ENCODE peak calls at places on chromosome 17, in five cellular contexts. One of them, this sample, is unnamed.

GRCh38 chr17:57037401-57037800 is 47.6 kb upstream of the AKAP1 start:
- DNase-seq in uterus: no peak
- DNase-seq in cardiac muscle cell: no peak
- DNase-seq in prostate gland: no peak
- DNase-seq in tibial artery: no peak
- DNase-seq in this sample: no peak

GRCh38 chr17:37259030-37259735 is 116.6 kb upstream of the C17orf78 start:
- DNase-seq in uterus: no peak
- DNase-seq in cardiac muscle cell: peak; percentile 8
- DNase-seq in prostate gland: no peak
- DNase-seq in tibial artery: no peak
- DNase-seq in this sample: no peak

GRCh38 chr17:64066709-64067108 is 46.3 kb upstream of the ICAM2 start:
- DNase-seq in uterus: no peak
- DNase-seq in cardiac muscle cell: no peak
- DNase-seq in prostate gland: no peak
- DNase-seq in tibial artery: no peak
- DNase-seq in this sample: no peak

GRCh38 chr17:5826384-5826783 is 242.1 kb upstream of the NLRP1 start:
- DNase-seq in uterus: no peak
- DNase-seq in cardiac muscle cell: no peak
- DNase-seq in prostate gland: no peak
- DNase-seq in tibial artery: no peak
- DNase-seq in this sample: no peak

GRCh38 chr17:74347646-74348045 is 14.0 kb downstream of the BTBD17 start:
- DNase-seq in uterus: no peak
- DNase-seq in cardiac muscle cell: no peak
- DNase-seq in prostate gland: no peak
- DNase-seq in tibial artery: no peak
- DNase-seq in this sample: no peak

GRCh38 chr17:52136173-52136572 is 22.3 kb downstream of the CA10 start:
- DNase-seq in uterus: no peak
- DNase-seq in cardiac muscle cell: no peak
- DNase-seq in prostate gland: no peak
- DNase-seq in tibial artery: no peak
- DNase-seq in this sample: no peak

GRCh38 chr17:35568561-35568960 is 7.9 kb upstream of the SLFN14 start:
- DNase-seq in uterus: no peak
- DNase-seq in cardiac muscle cell: peak; percentile 56
- DNase-seq in prostate gland: no peak
- DNase-seq in tibial artery: no peak
- DNase-seq in this sample: no peak

GRCh38 chr17:65696739-65697394 is 135.4 kb upstream of the AXIN2 start:
- DNase-seq in uterus: peak; percentile 69
- DNase-seq in cardiac muscle cell: peak; percentile 66
- DNase-seq in prostate gland: no peak
- DNase-seq in tibial artery: no peak
- DNase-seq in this sample: no peak

GRCh38 chr17:37089998-37090397 is 141.2 kb downstream of the AATF start:
- DNase-seq in uterus: no peak
- DNase-seq in cardiac muscle cell: peak; percentile 11
- DNase-seq in prostate gland: no peak
- DNase-seq in tibial artery: no peak
- DNase-seq in this sample: no peak

GRCh38 chr17:74212262-74212912 is 984 bp upstream of the TTYH2 start:
- DNase-seq in uterus: no peak
- DNase-seq in cardiac muscle cell: no peak
- DNase-seq in prostate gland: no peak
- DNase-seq in tibial artery: peak; percentile 34
- DNase-seq in this sample: no peak

GRCh38 chr17:44847581-44847980 is at the start of gene HIGD1B:
- DNase-seq in uterus: no peak
- DNase-seq in cardiac muscle cell: no peak
- DNase-seq in prostate gland: no peak
- DNase-seq in tibial artery: no peak
- DNase-seq in this sample: no peak

GRCh38 chr17:43755389-43755875 is 3.2 kb downstream of the SOST start:
- DNase-seq in uterus: no peak
- DNase-seq in cardiac muscle cell: peak; percentile 41
- DNase-seq in prostate gland: no peak
- DNase-seq in tibial artery: no peak
- DNase-seq in this sample: no peak

GRCh38 chr17:6712058-6712853 is 913 bp downstream of the SLC13A5 start:
- DNase-seq in uterus: no peak
- DNase-seq in cardiac muscle cell: peak; percentile 60
- DNase-seq in prostate gland: no peak
- DNase-seq in tibial artery: no peak
- DNase-seq in this sample: no peak

GRCh38 chr17:42407289-42407836 is 15.7 kb downstream of the CAVIN1 start:
- DNase-seq in uterus: peak; percentile 89
- DNase-seq in cardiac muscle cell: peak; percentile 80
- DNase-seq in prostate gland: peak; percentile 96
- DNase-seq in tibial artery: peak; percentile 89
- DNase-seq in this sample: peak; percentile 64

GRCh38 chr17:78391843-78392242 is 13.4 kb downstream of the PGS1 start:
- DNase-seq in uterus: no peak
- DNase-seq in cardiac muscle cell: no peak
- DNase-seq in prostate gland: no peak
- DNase-seq in tibial artery: no peak
- DNase-seq in this sample: no peak

GRCh38 chr17:51725185-51725584 is 433.3 kb downstream of the CA10 start:
- DNase-seq in uterus: no peak
- DNase-seq in cardiac muscle cell: no peak
- DNase-seq in prostate gland: no peak
- DNase-seq in tibial artery: no peak
- DNase-seq in this sample: no peak

GRCh38 chr17:58279016-58279671 is 1.6 kb downstream of the MPO start:
- DNase-seq in uterus: no peak
- DNase-seq in cardiac muscle cell: peak; percentile 68
- DNase-seq in prostate gland: no peak
- DNase-seq in tibial artery: no peak
- DNase-seq in this sample: no peak

GRCh38 chr17:18270046-18270850 is 9.8 kb downstream of the MIEF2 start:
- DNase-seq in uterus: no peak
- DNase-seq in cardiac muscle cell: no peak
- DNase-seq in prostate gland: no peak
- DNase-seq in tibial artery: no peak
- DNase-seq in this sample: no peak

GRCh38 chr17:6633263-6633662 is 7.2 kb downstream of the KIAA0753 start:
- DNase-seq in uterus: no peak
- DNase-seq in cardiac muscle cell: no peak
- DNase-seq in prostate gland: no peak
- DNase-seq in tibial artery: no peak
- DNase-seq in this sample: no peak

GRCh38 chr17:79655672-79656290 is 44.9 kb upstream of the RBFOX3 start:
- DNase-seq in uterus: peak; percentile 10
- DNase-seq in cardiac muscle cell: no peak
- DNase-seq in prostate gland: peak; percentile 3
- DNase-seq in tibial artery: no peak
- DNase-seq in this sample: no peak

GRCh38 chr17:64358261-64358788 is 32.3 kb downstream of the PECAM1 start:
- DNase-seq in uterus: no peak
- DNase-seq in cardiac muscle cell: no peak
- DNase-seq in prostate gland: no peak
- DNase-seq in tibial artery: no peak
- DNase-seq in this sample: no peak

GRCh38 chr17:41666336-41666680 is 22.4 kb upstream of the EIF1 start:
- DNase-seq in uterus: peak; percentile 36
- DNase-seq in cardiac muscle cell: peak; percentile 58
- DNase-seq in prostate gland: no peak
- DNase-seq in tibial artery: peak; percentile 32
- DNase-seq in this sample: peak; percentile 54

GRCh38 chr17:51322390-51323029 is 62.2 kb downstream of the UTP18 start:
- DNase-seq in uterus: no peak
- DNase-seq in cardiac muscle cell: peak; percentile 51
- DNase-seq in prostate gland: no peak
- DNase-seq in tibial artery: no peak
- DNase-seq in this sample: no peak

GRCh38 chr17:31926100-31926729 is 10.6 kb upstream of the SUZ12 start:
- DNase-seq in uterus: no peak
- DNase-seq in cardiac muscle cell: no peak
- DNase-seq in prostate gland: no peak
- DNase-seq in tibial artery: no peak
- DNase-seq in this sample: no peak

GRCh38 chr17:65583921-65584603 is 22.6 kb upstream of the AXIN2 start:
- DNase-seq in uterus: no peak
- DNase-seq in cardiac muscle cell: no peak
- DNase-seq in prostate gland: no peak
- DNase-seq in tibial artery: no peak
- DNase-seq in this sample: peak; percentile 32

GRCh38 chr17:44848961-44849489 is 1.3 kb downstream of the HIGD1B start:
- DNase-seq in uterus: no peak
- DNase-seq in cardiac muscle cell: no peak
- DNase-seq in prostate gland: no peak
- DNase-seq in tibial artery: no peak
- DNase-seq in this sample: no peak

GRCh38 chr17:44396946-44397345 is 7.5 kb upstream of the ITGA2B start:
- DNase-seq in uterus: no peak
- DNase-seq in cardiac muscle cell: no peak
- DNase-seq in prostate gland: no peak
- DNase-seq in tibial artery: no peak
- DNase-seq in this sample: no peak

GRCh38 chr17:42192189-42193126 is 1.8 kb downstream of the GHDC start:
- DNase-seq in uterus: no peak
- DNase-seq in cardiac muscle cell: no peak
- DNase-seq in prostate gland: no peak
- DNase-seq in tibial artery: no peak
- DNase-seq in this sample: no peak

GRCh38 chr17:29734640-29735039 is 111.9 kb upstream of the CORO6 start:
- DNase-seq in uterus: no peak
- DNase-seq in cardiac muscle cell: no peak
- DNase-seq in prostate gland: no peak
- DNase-seq in tibial artery: no peak
- DNase-seq in this sample: no peak

DNA sequence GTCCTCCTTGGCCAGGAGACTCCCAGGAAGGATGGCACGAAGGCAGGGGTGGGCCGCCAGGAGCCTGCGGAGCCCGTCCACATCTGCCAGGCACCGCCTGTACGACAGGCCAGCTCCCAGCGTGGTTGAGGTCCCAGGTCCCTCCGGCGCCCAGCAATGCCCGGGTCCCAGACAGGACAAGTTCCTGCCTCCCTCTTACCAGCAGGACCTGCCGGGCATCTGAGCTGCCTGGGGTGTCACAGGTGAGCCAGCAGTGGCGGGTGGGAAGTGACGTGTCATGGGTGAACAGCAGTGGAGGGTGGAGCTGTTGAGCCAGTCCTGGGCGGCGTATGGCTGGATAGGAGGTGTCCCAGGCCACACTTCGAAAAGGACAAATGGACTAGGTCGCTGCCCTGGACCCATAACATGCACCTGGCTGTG is 15.7 kb upstream of the BAHCC1 start:
- DNase-seq in uterus: no peak
- DNase-seq in cardiac muscle cell: no peak
- DNase-seq in prostate gland: peak; percentile 82
- DNase-seq in tibial artery: no peak
- DNase-seq in this sample: no peak
- H3K27ac ChIP-seq in uterus: no peak overlapping the region
- H3K27ac ChIP-seq in cardiac muscle cell: no peak overlapping the region
- H3K27ac ChIP-seq in prostate gland: peak overlapping the region; percentile 49
- H3K27ac ChIP-seq in tibial artery: no peak overlapping the region
- H3K27ac ChIP-seq in this sample: no peak overlapping the region

DNA sequence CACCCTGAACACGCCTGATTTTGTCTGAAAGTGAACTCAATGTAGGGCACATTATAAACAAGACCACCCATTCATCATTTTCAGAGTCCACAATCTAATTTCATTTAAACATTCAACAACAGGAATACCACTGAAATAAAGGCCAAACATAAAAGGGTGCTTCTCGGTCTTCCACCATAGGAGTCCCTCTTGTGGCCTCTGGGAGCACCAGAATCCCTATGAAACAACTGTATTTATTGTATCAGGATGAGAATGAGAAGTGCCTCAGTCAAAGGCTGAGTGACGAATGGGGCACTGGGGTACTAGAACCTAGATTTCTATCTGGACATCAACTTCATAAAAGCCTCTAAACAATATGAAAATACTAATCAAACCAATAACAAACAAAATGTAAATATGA is 40.4 kb downstream of the NXPH3 start:
- DNase-seq in uterus: no peak
- DNase-seq in cardiac muscle cell: peak; percentile 15
- DNase-seq in prostate gland: no peak
- DNase-seq in tibial artery: no peak
- DNase-seq in this sample: no peak
- H3K27ac ChIP-seq in uterus: peak overlapping the region; percentile 68
- H3K27ac ChIP-seq in cardiac muscle cell: peak overlapping the region; percentile 63
- H3K27ac ChIP-seq in prostate gland: peak overlapping the region; percentile 23
- H3K27ac ChIP-seq in tibial artery: peak overlapping the region; percentile 86
- H3K27ac ChIP-seq in this sample: no peak overlapping the region

GRCh38 chr17:77144227-77144626 is 3.5 kb downstream of the SEC14L1 start:
- DNase-seq in uterus: no peak
- DNase-seq in cardiac muscle cell: no peak
- DNase-seq in prostate gland: no peak
- DNase-seq in tibial artery: no peak
- DNase-seq in this sample: no peak

GRCh38 chr17:77145209-77145608 is 4.4 kb downstream of the SEC14L1 start:
- DNase-seq in uterus: no peak
- DNase-seq in cardiac muscle cell: no peak
- DNase-seq in prostate gland: no peak
- DNase-seq in tibial artery: no peak
- DNase-seq in this sample: no peak

GRCh38 chr17:77146882-77147281 is 6.1 kb downstream of the SEC14L1 start:
- DNase-seq in uterus: no peak
- DNase-seq in cardiac muscle cell: no peak
- DNase-seq in prostate gland: no peak
- DNase-seq in tibial artery: no peak
- DNase-seq in this sample: no peak

GRCh38 chr17:77147357-77147801 is 6.6 kb downstream of the SEC14L1 start:
- DNase-seq in uterus: no peak
- DNase-seq in cardiac muscle cell: no peak
- DNase-seq in prostate gland: no peak
- DNase-seq in tibial artery: no peak
- DNase-seq in this sample: no peak

GRCh38 chr17:77145635-77146632 is 5.2 kb downstream of the SEC14L1 start:
- DNase-seq in uterus: no peak
- DNase-seq in cardiac muscle cell: peak; percentile 83
- DNase-seq in prostate gland: peak; percentile 30
- DNase-seq in tibial artery: peak; percentile 76
- DNase-seq in this sample: peak; percentile 31
- H3K27ac ChIP-seq in uterus: peak overlapping the region; percentile 71
- H3K27ac ChIP-seq in cardiac muscle cell: peak overlapping the region; percentile 87
- H3K27ac ChIP-seq in prostate gland: peak overlapping the region; percentile 41
- H3K27ac ChIP-seq in tibial artery: peak overlapping the region; percentile 69
- H3K27ac ChIP-seq in this sample: peak overlapping the region; percentile 92

GRCh38 chr17:75388476-75389030 is 16.9 kb downstream of the GRB2 start:
- DNase-seq in uterus: no peak
- DNase-seq in cardiac muscle cell: no peak
- DNase-seq in prostate gland: no peak
- DNase-seq in tibial artery: no peak
- DNase-seq in this sample: no peak
- H3K27ac ChIP-seq in uterus: no peak overlapping the region
- H3K27ac ChIP-seq in cardiac muscle cell: no peak overlapping the region
- H3K27ac ChIP-seq in prostate gland: no peak overlapping the region
- H3K27ac ChIP-seq in tibial artery: no peak overlapping the region
- H3K27ac ChIP-seq in this sample: no peak overlapping the region

DNA sequence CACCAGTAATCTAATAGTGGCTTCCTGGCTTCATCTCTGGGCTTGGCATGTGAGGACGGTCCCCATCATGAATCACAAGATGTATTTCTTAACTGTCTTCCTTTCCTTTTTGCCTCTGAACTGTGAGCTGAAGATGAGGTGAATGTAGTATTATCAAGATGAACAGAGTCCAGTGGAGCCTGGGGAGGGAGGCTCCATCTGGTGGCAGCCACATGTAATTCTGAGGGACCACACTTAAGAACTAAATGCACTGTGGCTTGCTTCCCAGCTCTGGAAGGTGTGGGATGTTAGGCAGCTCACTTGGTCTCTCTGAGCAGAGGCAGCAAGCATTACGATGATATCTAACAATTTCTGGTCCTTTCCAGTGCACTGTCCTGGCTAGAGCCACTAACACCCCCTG is 354.9 kb upstream of the ASIC2 start:
- DNase-seq in uterus: peak; percentile 25
- DNase-seq in cardiac muscle cell: peak; percentile 7
- DNase-seq in prostate gland: no peak
- DNase-seq in tibial artery: no peak
- DNase-seq in this sample: no peak
- H3K27ac ChIP-seq in uterus: no peak overlapping the region
- H3K27ac ChIP-seq in cardiac muscle cell: no peak overlapping the region
- H3K27ac ChIP-seq in prostate gland: no peak overlapping the region
- H3K27ac ChIP-seq in tibial artery: no peak overlapping the region
- H3K27ac ChIP-seq in this sample: no peak overlapping the region

This sample was measured in caudate nucleus.